ENCODE peak calls at places on chromosomes 6 and 20, in five cellular contexts. I is K562, D is HCT116, R is HepG2, G is GM12878. V is an unnamed sample.

GRCh38 chr6:37988696-37989095 is 169.2 kb downstream of the ZFAND3 start:
- DNase-seq in D (no peak), I (no peak), G (no peak), R (no peak), V (no peak)

GRCh38 chr20:41176711-41177552 is 39.6 kb downstream of the PLCG1 start:
- DNase-seq in G (no peak), I (no peak), D (no peak), R (no peak), V (no peak)

GRCh38 chr6:32709625-32710024 is 31.6 kb upstream of the HLA-DQA2 start:
- DNase-seq in R (no peak), D (no peak), I (no peak), G (no peak), V (no peak)

GRCh38 chr6:43129434-43130194 is 41.5 kb upstream of the SRF start:
- DNase-seq in R (peak; percentile 52), G (no peak), D (no peak), I (peak; percentile 56), V (no peak)

GRCh38 chr6:352474-352873 is 39.1 kb upstream of the IRF4 start:
- DNase-seq in G (no peak), I (no peak), R (no peak), D (no peak), V (no peak)

GRCh38 chr6:116314878-116315277 is 35.1 kb upstream of the TSPYL1 start:
- DNase-seq in D (no peak), R (no peak), I (no peak), G (peak; percentile 13), V (no peak)

GRCh38 chr6:106495014-106495413 is 134.3 kb downstream of the RTN4IP1 start:
- DNase-seq in I (no peak), G (no peak), R (no peak), D (no peak), V (no peak)

GRCh38 chr20:41344938-41345728 is 4.5 kb downstream of the LPIN3 start:
- DNase-seq in R (no peak), G (no peak), D (no peak), I (no peak), V (no peak)

GRCh38 chr6:121759370-121759769 is 323.9 kb downstream of the GJA1 start:
- DNase-seq in G (no peak), I (no peak), D (no peak), R (no peak), V (no peak)

GRCh38 chr6:148166339-148166949 is 176.2 kb upstream of the SASH1 start:
- DNase-seq in G (no peak), I (peak; percentile 60), R (peak; percentile 59), D (peak; percentile 51), V (peak; percentile 18)

GRCh38 chr6:38495922-38496635 is 143.7 kb downstream of the BTBD9 start:
- DNase-seq in D (no peak), G (no peak), R (no peak), I (no peak), V (no peak)

GRCh38 chr6:85856235-85856634 is 213.5 kb upstream of the SYNCRIP start:
- DNase-seq in D (no peak), I (no peak), G (no peak), R (no peak), V (no peak)

GRCh38 chr6:82118150-82118562 is 129.4 kb downstream of the IBTK start:
- DNase-seq in D (no peak), G (no peak), I (no peak), R (no peak), V (no peak)

GRCh38 chr6:18741741-18742140 is 354.6 kb downstream of the RNF144B start:
- DNase-seq in R (no peak), D (no peak), I (no peak), G (no peak), V (no peak)

GRCh38 chr6:165616116-165616515 is 46.9 kb downstream of the PDE10A start:
- DNase-seq in R (no peak), D (no peak), I (no peak), G (no peak), V (no peak)

GRCh38 chr6:1200706-1201105 is 111.2 kb upstream of the FOXQ1 start:
- DNase-seq in I (no peak), R (peak; percentile 32), G (no peak), D (peak; percentile 64), V (no peak)

GRCh38 chr6:82840571-82840970 is 225.1 kb downstream of the UBE3D start:
- DNase-seq in D (no peak), R (no peak), I (no peak), G (no peak), V (no peak)

GRCh38 chr20:45354423-45355208 is 6.4 kb upstream of the SDC4 start:
- DNase-seq in G (no peak), I (no peak), D (no peak), R (no peak), V (no peak)

GRCh38 chr6:56420296-56420695 is 172.9 kb upstream of the COL21A1 start:
- DNase-seq in G (no peak), D (no peak), I (no peak), R (no peak), V (no peak)

GRCh38 chr6:164396071-164397047 is 913.0 kb downstream of the C6orf118 start:
- DNase-seq in G (no peak), D (no peak), R (no peak), I (no peak), V (no peak)

GRCh38 chr20:23092409-23092756 is 6.3 kb upstream of the CD93 start:
- DNase-seq in I (peak; percentile 37), D (no peak), R (no peak), G (no peak), V (no peak)

GRCh38 chr6:117326396-117326795 is 61.0 kb downstream of the VGLL2 start:
- DNase-seq in D (no peak), G (no peak), R (no peak), I (no peak), V (no peak)

DNA sequence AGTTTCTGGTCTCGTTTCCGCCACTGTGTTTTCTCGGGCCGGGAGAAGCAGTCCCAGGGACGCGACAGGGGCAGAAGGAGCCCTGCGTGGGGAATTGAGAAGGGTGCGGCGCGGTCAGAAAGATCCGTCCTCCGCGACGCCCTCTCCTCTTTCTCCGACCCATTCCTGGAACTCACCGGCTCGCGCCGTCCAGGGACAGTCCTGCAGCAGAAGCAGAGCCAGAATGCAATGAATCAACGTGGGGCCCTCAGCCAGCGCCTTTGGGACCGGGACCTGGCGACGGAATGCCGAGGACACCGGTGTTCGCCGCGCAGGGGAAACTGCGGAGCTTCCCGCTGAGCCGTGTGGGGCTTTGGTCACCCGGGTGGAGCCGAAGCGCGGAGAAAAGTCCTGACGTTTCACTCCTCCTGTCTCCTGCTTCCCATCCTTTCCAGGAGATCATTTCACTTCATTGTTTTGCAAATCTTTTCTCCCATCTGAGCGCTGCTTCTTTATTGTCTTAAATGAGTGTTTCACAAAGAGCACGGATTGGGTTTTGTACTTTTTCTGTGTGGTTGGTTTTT is 26.4 kb downstream of the ULBP1 start:
- DNase-seq in G (no peak), R (no peak), I (no peak), D (no peak), V (no peak)
- H3K27me3 ChIP-seq in G (peaks cover 22% of the 10 kb centered on the region), R (peaks cover 20% of the 10 kb centered on the region), I (peaks cover 68% of the 10 kb centered on the region), D (peaks cover 25% of the 10 kb centered on the region), V (peaks cover 88% of the 10 kb centered on the region)

GRCh38 chr6:71127374-71127773 is 161.2 kb upstream of the OGFRL1 start:
- DNase-seq in I (no peak), D (no peak), R (no peak), G (no peak), V (no peak)
- H3K4me1 ChIP-seq in I (no peaks in the 10 kb centered on the region), D (no peaks in the 10 kb centered on the region), R (no peaks in the 10 kb centered on the region), G (no peaks in the 10 kb centered on the region), V (no peaks in the 10 kb centered on the region)

GRCh38 chr6:154751020-154751800 is 18.0 kb downstream of the SCAF8 start:
- DNase-seq in D (no peak), I (no peak), G (no peak), R (no peak), V (no peak)

GRCh38 chr6:154740658-154741057 is 7.4 kb downstream of the SCAF8 start:
- DNase-seq in I (no peak), G (no peak), D (no peak), R (no peak), V (no peak)

GRCh38 chr6:154749341-154749740 is 16.1 kb downstream of the SCAF8 start:
- DNase-seq in G (no peak), R (no peak), D (no peak), I (no peak), V (no peak)

DNA sequence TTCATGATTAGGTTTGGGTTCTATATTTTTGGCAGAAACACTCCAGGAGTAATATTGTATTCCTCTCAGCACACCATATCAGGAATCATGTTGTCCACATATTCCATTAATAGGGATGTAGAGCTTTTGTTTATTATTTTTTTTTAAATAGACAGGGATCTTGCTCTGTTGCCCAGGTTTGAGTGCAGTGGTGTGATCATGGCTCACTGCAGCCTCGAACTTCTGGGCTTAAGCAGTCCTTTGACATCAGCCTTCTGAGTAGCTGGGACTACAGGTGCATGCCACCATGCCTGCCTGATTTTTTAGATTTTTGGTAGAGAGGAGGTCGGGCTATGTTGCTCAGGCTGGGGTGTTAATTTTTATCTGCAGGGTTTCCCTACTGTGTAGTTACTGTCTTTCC is 12.0 kb downstream of the SCAF8 start:
- DNase-seq in R (no peak), D (no peak), I (no peak), G (no peak), V (no peak)
- TF ChIP-seq YY1 in R (no peak), D (no peak), I (no peak), G (no peak), V (no peak)

DNA sequence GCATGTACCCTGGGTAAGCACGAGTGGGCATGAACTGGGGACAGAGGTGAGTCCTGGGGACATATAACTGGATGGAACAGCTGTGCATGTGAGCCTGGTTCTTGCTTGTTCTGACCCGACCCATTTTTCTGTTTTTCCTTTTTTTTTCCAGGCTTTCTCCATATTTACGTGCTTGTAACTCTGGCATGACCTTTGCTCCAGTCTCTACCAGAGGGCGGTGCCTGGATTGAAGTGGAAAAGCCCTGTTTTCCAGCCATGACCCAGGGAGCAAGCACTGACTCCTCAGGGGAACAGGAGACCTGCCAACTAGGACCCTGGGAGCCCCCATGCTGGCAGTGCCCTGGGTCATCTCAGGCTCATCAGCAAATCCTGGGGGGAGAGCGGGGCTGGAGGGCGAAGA is 8.0 kb downstream of the TRAF3IP2 start:
- DNase-seq in D (no peak), G (no peak), I (no peak), R (peak; percentile 70), V (no peak)
- H3K27me3 ChIP-seq in D (no peaks in the 10 kb centered on the region), G (no peaks in the 10 kb centered on the region), I (no peaks in the 10 kb centered on the region), R (no peaks in the 10 kb centered on the region), V (no peaks in the 10 kb centered on the region)